ENCODE peak calls at places on chromosomes 11 and 22, in four cellular contexts. V is RWPE2, X is AG09309, K is astrocyte of the spinal cord. O is an unnamed sample.
A peak's percentile ranks its signal among the peaks of the same experiment; 100 is the strongest.

GRCh38 chr11:76515494-76515893 is 70.7 kb downstream of the EMSY start:
- DNase-seq in V (no peak), K (no peak), X (no peak), O (no peak)

GRCh38 chr11:9065614-9066431 is 25.6 kb downstream of the SCUBE2 start:
- DNase-seq in K (no peak), X (peak; percentile 76), V (no peak), O (no peak)

GRCh38 chr11:132719684-132720083 is 812.6 kb downstream of the OPCML start:
- DNase-seq in X (no peak), K (no peak), V (no peak), O (no peak)

GRCh38 chr22:27210111-27210739 is 552.8 kb downstream of the MIAT start:
- DNase-seq in X (no peak), K (no peak), V (no peak), O (peak; percentile 70)

GRCh38 chr11:76243157-76243556 is 36.9 kb upstream of the WNT11 start:
- DNase-seq in V (no peak), K (no peak), X (no peak), O (no peak)

GRCh38 chr11:62543680-62544444 is 2.7 kb downstream of the AHNAK start:
- DNase-seq in K (no peak), X (no peak), V (no peak), O (no peak)

GRCh38 chr11:66011785-66012303 is at the start of gene CST6:
- DNase-seq in V (no peak), K (no peak), X (no peak), O (no peak)

GRCh38 chr22:23271597-23271908 is 91.2 kb downstream of the BCR start:
- DNase-seq in K (no peak), V (no peak), X (no peak), O (no peak)

GRCh38 chr11:119410501-119410900 is 12.5 kb downstream of the THY1 start:
- DNase-seq in K (no peak), V (no peak), X (no peak), O (no peak)

GRCh38 chr11:47981667-47982404 is 1.5 kb downstream of the PTPRJ start:
- DNase-seq in V (no peak), X (no peak), K (no peak), O (no peak)

GRCh38 chr11:34899633-34900016 is 16.6 kb downstream of the APIP start:
- DNase-seq in K (no peak), V (no peak), X (no peak), O (no peak)

GRCh38 chr11:32706985-32707736 is 87.3 kb downstream of the CCDC73 start:
- DNase-seq in X (peak; percentile 39), K (peak; percentile 87), V (no peak), O (no peak)

GRCh38 chr11:83061883-83062282 is 9.8 kb downstream of the RAB30 start:
- DNase-seq in V (no peak), X (no peak), K (no peak), O (no peak)

GRCh38 chr11:73227571-73228211 is 9.6 kb downstream of the P2RY2 start:
- DNase-seq in V (peak; percentile 85), K (no peak), X (no peak), O (peak; percentile 49)

GRCh38 chr11:9617960-9618359 is 44.5 kb downstream of the WEE1 start:
- DNase-seq in V (no peak), K (peak; percentile 18), X (peak; percentile 69), O (no peak)

GRCh38 chr22:23278883-23279675 is 98.8 kb downstream of the BCR start:
- DNase-seq in K (no peak), V (peak; percentile 87), X (no peak), O (peak; percentile 72)

GRCh38 chr22:46561435-46561905 is 24.1 kb upstream of the CELSR1 start:
- DNase-seq in V (peak; percentile 45), X (no peak), K (no peak), O (no peak)

GRCh38 chr11:108498046-108498815 is at the start of gene POGLUT3:
- DNase-seq in X (no peak), V (no peak), K (peak; percentile 55), O (peak; percentile 32)

GRCh38 chr11:123178166-123178565 is 16.9 kb downstream of the CLMP start:
- DNase-seq in K (no peak), V (no peak), X (no peak), O (no peak)

GRCh38 chr11:117808768-117809167 is 11.8 kb upstream of the DSCAML1 start:
- DNase-seq in K (no peak), X (no peak), V (no peak), O (no peak)

GRCh38 chr11:9529333-9529648 is 44.2 kb upstream of the WEE1 start:
- DNase-seq in X (no peak), K (no peak), V (no peak), O (no peak)

GRCh38 chr11:47229161-47229560 is 14.4 kb downstream of the DDB2 start:
- DNase-seq in X (no peak), K (no peak), V (no peak), O (no peak)

GRCh38 chr11:71458146-71459070 is 5.4 kb downstream of the NADSYN1 start:
- DNase-seq in K (no peak), X (no peak), V (peak; percentile 59), O (no peak)

GRCh38 chr11:77411238-77411637 is 62.7 kb downstream of the PAK1 start:
- DNase-seq in V (no peak), X (no peak), K (peak; percentile 19), O (peak; percentile 26)

GRCh38 chr11:13339196-13340153 is 61.9 kb downstream of the BMAL1 start:
- DNase-seq in K (peak; percentile 88), X (peak; percentile 91), V (no peak), O (no peak)

GRCh38 chr22:37417737-37418348 is 9.4 kb downstream of the ELFN2 start:
- DNase-seq in X (no peak), K (no peak), V (no peak), O (no peak)

GRCh38 chr11:33256031-33256807 is 962 bp upstream of the HIPK3 start:
- DNase-seq in X (no peak), K (peak; percentile 12), V (no peak), O (no peak)